ENCODE peak calls at places on chromosomes 3 and 15, in seven cellular contexts. K is activated CD4-positive, alpha-beta T cell treated with anti-CD3 and anti-CD28 coated beads, Interleukin-2, amount 50 U/mL, for 24 hours; Q is pancreas; Z is lung; A is activated naive CD8-positive, alpha-beta T cell treated with anti-CD3 and anti-CD28 coated beads, Interleukin-2, amount 50 U/mL, for 24 hours; X is Daoy; J is hippocampal formation. R is an unnamed sample.

GRCh38 chr3:128226186-128226725 is 73.0 kb downstream of the EEFSEC start:
- DNase-seq in A (no peak), Z (no peak), K (no peak), J (no peak), Q (no peak), X (no peak), R (no peak)

GRCh38 chr3:194095464-194095863 is 40.5 kb upstream of the HES1 start:
- DNase-seq in A (no peak), Z (peak), X (peak), Q (peak), J (no peak), K (no peak), R (no peak)

GRCh38 chr3:55468251-55468650 is 18.9 kb downstream of the WNT5A start:
- DNase-seq in X (peak), Z (no peak), A (no peak), J (no peak), K (no peak), Q (no peak), R (no peak)

GRCh38 chr3:108475220-108475782 is 35.1 kb downstream of the MYH15 start:
- DNase-seq in K (no peak), Q (no peak), A (no peak), J (peak), X (no peak), Z (no peak), R (no peak)

GRCh38 chr3:54122046-54122801 is at the start of gene CACNA2D3:
- DNase-seq in A (no peak), Z (no peak), J (no peak), Q (peak), K (no peak), X (peak), R (peak)

GRCh38 chr3:131231710-131232348 is 149.7 kb upstream of the NUDT16 start:
- DNase-seq in Q (no peak), X (no peak), K (no peak), J (no peak), A (no peak), Z (no peak), R (peak)

GRCh38 chr3:149129326-149130123 is at the start of gene HPS3:
- DNase-seq in Z (peak), J (peak), X (peak), Q (peak), A (peak), K (peak), R (peak)

GRCh38 chr15:36951747-36952247 is 148.6 kb downstream of the MEIS2 start:
- DNase-seq in A (no peak), Z (no peak), K (no peak), J (no peak), X (peak), Q (no peak), R (no peak)

GRCh38 chr15:57527382-57528091 is 64.2 kb upstream of the MYZAP start:
- DNase-seq in J (peak), K (peak), Q (no peak), Z (no peak), X (peak), A (no peak), R (peak)

GRCh38 chr15:70494861-70495571 is 268.3 kb downstream of the UACA start:
- DNase-seq in J (no peak), A (peak), Q (no peak), Z (no peak), K (peak), X (peak), R (no peak)

GRCh38 chr3:15287565-15288330 is 44.6 kb downstream of the SH3BP5 start:
- DNase-seq in J (no peak), K (no peak), Z (no peak), Q (no peak), A (no peak), X (no peak), R (no peak)

GRCh38 chr3:31978553-31978952 is 2.5 kb downstream of the OSBPL10 start:
- DNase-seq in Q (no peak), J (no peak), A (no peak), Z (no peak), K (no peak), X (no peak), R (no peak)

GRCh38 chr15:52493968-52494367 is 34.7 kb downstream of the MYO5A start:
- DNase-seq in K (no peak), J (no peak), Z (no peak), Q (no peak), X (no peak), A (no peak), R (no peak)

GRCh38 chr3:119743921-119744320 is 38.0 kb upstream of the NR1I2 start:
- DNase-seq in Q (no peak), X (no peak), Z (no peak), J (no peak), A (no peak), K (no peak), R (no peak)

GRCh38 chr15:66876423-66876730 is 174.3 kb downstream of the SMAD6 start:
- DNase-seq in X (no peak), K (no peak), Q (no peak), Z (peak), A (no peak), J (no peak), R (no peak)

GRCh38 chr3:171396048-171396447 is 64.2 kb downstream of the TNIK start:
- DNase-seq in Q (no peak), K (no peak), A (no peak), Z (no peak), X (no peak), J (no peak), R (no peak)

GRCh38 chr3:63656791-63657190 is 4.3 kb downstream of the SNTN start:
- DNase-seq in X (no peak), Q (no peak), J (no peak), A (no peak), Z (no peak), K (no peak), R (no peak)

GRCh38 chr3:159263750-159264561 is 462.1 kb downstream of the MFSD1 start:
- DNase-seq in K (no peak), A (peak), Z (no peak), X (peak), J (peak), Q (no peak), R (peak)

GRCh38 chr3:111538687-111539086 is 3.3 kb upstream of the CD96 start:
- DNase-seq in X (peak), J (no peak), Z (no peak), A (no peak), Q (no peak), K (no peak), R (no peak)

GRCh38 chr3:188962253-188963247 is 209.2 kb upstream of the TPRG1 start:
- DNase-seq in Q (no peak), A (no peak), K (no peak), J (no peak), Z (no peak), X (no peak), R (no peak)

GRCh38 chr3:77370413-77370812 is 330.5 kb downstream of the ROBO2 start:
- DNase-seq in X (peak), Z (no peak), J (no peak), K (no peak), A (no peak), Q (no peak), R (no peak)

GRCh38 chr3:172159376-172159775 is 120.0 kb downstream of the FNDC3B start:
- DNase-seq in Z (no peak), J (no peak), X (no peak), A (no peak), Q (no peak), K (no peak), R (no peak)

GRCh38 chr3:126401611-126402160 is 7.0 kb downstream of the CFAP100 start:
- DNase-seq in J (no peak), X (no peak), Q (no peak), K (no peak), Z (no peak), A (no peak), R (no peak)

GRCh38 chr3:13044496-13045244 is 28.6 kb downstream of the IQSEC1 start:
- DNase-seq in X (no peak), Q (no peak), K (no peak), A (no peak), Z (no peak), J (no peak), R (no peak)

GRCh38 chr3:149266733-149267132 is 45.1 kb upstream of the CP start:
- DNase-seq in Z (no peak), A (no peak), Q (no peak), X (no peak), J (no peak), K (no peak), R (no peak)

GRCh38 chr3:170494766-170495165 is 76.1 kb downstream of the CLDN11 start:
- DNase-seq in X (no peak), A (no peak), J (no peak), Q (no peak), K (no peak), Z (no peak), R (no peak)

GRCh38 chr15:69031013-69032001 is 16.8 kb downstream of the NOX5 start:
- DNase-seq in A (peak), Q (peak), X (peak), K (no peak), J (no peak), Z (peak), R (peak)

GRCh38 chr3:64187065-64187959 is 38.0 kb downstream of the PRICKLE2 start:
- DNase-seq in J (no peak), A (no peak), X (peak), K (no peak), Q (peak), Z (peak), R (no peak)

GRCh38 chr3:53130179-53131135 is at the start of gene RFT1:
- DNase-seq in X (peak), K (peak), Z (peak), A (peak), J (peak), Q (peak), R (peak)

GRCh38 chr3:168714609-168715240 is 619.0 kb upstream of the GOLIM4 start:
- DNase-seq in A (no peak), K (no peak), X (no peak), Z (no peak), Q (no peak), J (no peak), R (no peak)

GRCh38 chr3:127691494-127691893 is 18.7 kb downstream of the ABTB1 start:
- DNase-seq in J (no peak), A (no peak), K (no peak), Q (no peak), X (no peak), Z (no peak), R (no peak)

GRCh38 chr3:31562525-31562924 is 29.8 kb downstream of the STT3B start:
- DNase-seq in Z (no peak), Q (no peak), K (no peak), A (peak), J (no peak), X (no peak), R (peak)

GRCh38 chr3:177447938-177448337 is 250.7 kb upstream of the TBL1XR1 start:
- DNase-seq in A (no peak), Z (peak), Q (peak), J (no peak), K (no peak), X (no peak), R (no peak)

GRCh38 chr15:27808182-27808581 is 290.9 kb downstream of the OCA2 start:
- DNase-seq in J (no peak), Q (no peak), X (no peak), A (no peak), K (no peak), Z (no peak), R (no peak)